ENCODE peak calls at places on chromosomes 7 and 10, in ten cellular contexts. One of them, this sample, is unnamed.

GRCh38 chr10:52312999-52313349 is 1.1 kb upstream of the DKK1 start:
- DNase-seq in breast epithelium: no peak
- DNase-seq in CD8-positive, alpha-beta T cell: no peak
- DNase-seq in H9: no peak
- DNase-seq in PC-3: no peak
- DNase-seq in lower lobe of right lung: no peak
- DNase-seq in pancreas: no peak
- DNase-seq in cardiac muscle cell: no peak
- DNase-seq in colonic mucosa: no peak
- DNase-seq in nephron progenitor cell: no peak
- DNase-seq in this sample: no peak

GRCh38 chr7:81690688-81691087 is 79.2 kb downstream of the HGF start:
- DNase-seq in CD8-positive, alpha-beta T cell: no peak
- DNase-seq in colonic mucosa: no peak
- DNase-seq in H9: no peak
- DNase-seq in nephron progenitor cell: no peak
- DNase-seq in pancreas: no peak
- DNase-seq in lower lobe of right lung: no peak
- DNase-seq in cardiac muscle cell: no peak
- DNase-seq in PC-3: no peak
- DNase-seq in breast epithelium: no peak
- DNase-seq in this sample: no peak

GRCh38 chr7:25952277-25953057 is 199.5 kb upstream of the NFE2L3 start:
- DNase-seq in lower lobe of right lung: no peak
- DNase-seq in pancreas: peak; percentile 86
- DNase-seq in CD8-positive, alpha-beta T cell: no peak
- DNase-seq in cardiac muscle cell: no peak
- DNase-seq in breast epithelium: no peak
- DNase-seq in H9: peak; percentile 34
- DNase-seq in nephron progenitor cell: peak; percentile 16
- DNase-seq in PC-3: no peak
- DNase-seq in colonic mucosa: no peak
- DNase-seq in this sample: peak; percentile 26

GRCh38 chr10:113103131-113103830 is 153.2 kb downstream of the TCF7L2 start:
- DNase-seq in colonic mucosa: no peak
- DNase-seq in PC-3: no peak
- DNase-seq in lower lobe of right lung: no peak
- DNase-seq in pancreas: no peak
- DNase-seq in cardiac muscle cell: no peak
- DNase-seq in breast epithelium: no peak
- DNase-seq in H9: no peak
- DNase-seq in CD8-positive, alpha-beta T cell: no peak
- DNase-seq in nephron progenitor cell: no peak
- DNase-seq in this sample: no peak

GRCh38 chr10:132061465-132062180 is 4.1 kb upstream of the JAKMIP3 start:
- DNase-seq in H9: no peak
- DNase-seq in nephron progenitor cell: no peak
- DNase-seq in lower lobe of right lung: no peak
- DNase-seq in CD8-positive, alpha-beta T cell: no peak
- DNase-seq in PC-3: no peak
- DNase-seq in colonic mucosa: no peak
- DNase-seq in breast epithelium: no peak
- DNase-seq in cardiac muscle cell: no peak
- DNase-seq in pancreas: no peak
- DNase-seq in this sample: no peak

GRCh38 chr7:107995184-107996071 is 7.5 kb downstream of the LAMB1 start:
- DNase-seq in PC-3: peak; percentile 91
- DNase-seq in cardiac muscle cell: peak; percentile 57
- DNase-seq in pancreas: no peak
- DNase-seq in lower lobe of right lung: no peak
- DNase-seq in nephron progenitor cell: peak; percentile 24
- DNase-seq in CD8-positive, alpha-beta T cell: no peak
- DNase-seq in colonic mucosa: no peak
- DNase-seq in H9: peak; percentile 65
- DNase-seq in breast epithelium: no peak
- DNase-seq in this sample: no peak

GRCh38 chr10:123402656-123403055 is 248.5 kb downstream of the BUB3 start:
- DNase-seq in breast epithelium: no peak
- DNase-seq in H9: no peak
- DNase-seq in nephron progenitor cell: no peak
- DNase-seq in PC-3: no peak
- DNase-seq in cardiac muscle cell: no peak
- DNase-seq in pancreas: no peak
- DNase-seq in colonic mucosa: no peak
- DNase-seq in lower lobe of right lung: no peak
- DNase-seq in CD8-positive, alpha-beta T cell: no peak
- DNase-seq in this sample: no peak

GRCh38 chr10:113897693-113898618 is 43.5 kb downstream of the NHLRC2 start:
- DNase-seq in cardiac muscle cell: peak; percentile 57
- DNase-seq in colonic mucosa: no peak
- DNase-seq in lower lobe of right lung: no peak
- DNase-seq in nephron progenitor cell: no peak
- DNase-seq in pancreas: no peak
- DNase-seq in PC-3: no peak
- DNase-seq in H9: no peak
- DNase-seq in CD8-positive, alpha-beta T cell: no peak
- DNase-seq in breast epithelium: no peak
- DNase-seq in this sample: no peak

GRCh38 chr10:110175406-110175805 is 32.0 kb upstream of the MXI1 start:
- DNase-seq in lower lobe of right lung: no peak
- DNase-seq in CD8-positive, alpha-beta T cell: no peak
- DNase-seq in breast epithelium: no peak
- DNase-seq in colonic mucosa: no peak
- DNase-seq in cardiac muscle cell: no peak
- DNase-seq in nephron progenitor cell: no peak
- DNase-seq in H9: no peak
- DNase-seq in PC-3: peak; percentile 10
- DNase-seq in pancreas: no peak
- DNase-seq in this sample: no peak

GRCh38 chr10:28381465-28381864 is 78.6 kb upstream of the MPP7 start:
- DNase-seq in nephron progenitor cell: no peak
- DNase-seq in pancreas: no peak
- DNase-seq in lower lobe of right lung: no peak
- DNase-seq in CD8-positive, alpha-beta T cell: no peak
- DNase-seq in H9: no peak
- DNase-seq in cardiac muscle cell: no peak
- DNase-seq in PC-3: no peak
- DNase-seq in breast epithelium: no peak
- DNase-seq in colonic mucosa: no peak
- DNase-seq in this sample: no peak

GRCh38 chr7:90626011-90626410 is 29.9 kb downstream of the CDK14 start:
- DNase-seq in colonic mucosa: no peak
- DNase-seq in lower lobe of right lung: no peak
- DNase-seq in pancreas: no peak
- DNase-seq in breast epithelium: no peak
- DNase-seq in CD8-positive, alpha-beta T cell: no peak
- DNase-seq in cardiac muscle cell: no peak
- DNase-seq in H9: no peak
- DNase-seq in PC-3: peak; percentile 52
- DNase-seq in nephron progenitor cell: no peak
- DNase-seq in this sample: no peak

GRCh38 chr7:90625562-90625961 is 29.4 kb downstream of the CDK14 start:
- DNase-seq in pancreas: peak; percentile 31
- DNase-seq in PC-3: peak; percentile 13
- DNase-seq in cardiac muscle cell: peak; percentile 96
- DNase-seq in nephron progenitor cell: no peak
- DNase-seq in breast epithelium: peak; percentile 23
- DNase-seq in lower lobe of right lung: no peak
- DNase-seq in H9: no peak
- DNase-seq in CD8-positive, alpha-beta T cell: no peak
- DNase-seq in colonic mucosa: peak; percentile 20
- DNase-seq in this sample: no peak

GRCh38 chr7:90631502-90631901 is 35.4 kb downstream of the CDK14 start:
- DNase-seq in CD8-positive, alpha-beta T cell: no peak
- DNase-seq in nephron progenitor cell: no peak
- DNase-seq in PC-3: no peak
- DNase-seq in cardiac muscle cell: no peak
- DNase-seq in breast epithelium: no peak
- DNase-seq in lower lobe of right lung: no peak
- DNase-seq in H9: no peak
- DNase-seq in colonic mucosa: no peak
- DNase-seq in pancreas: no peak
- DNase-seq in this sample: no peak

GRCh38 chr7:90625051-90625450 is 28.9 kb downstream of the CDK14 start:
- DNase-seq in nephron progenitor cell: no peak
- DNase-seq in PC-3: no peak
- DNase-seq in breast epithelium: no peak
- DNase-seq in cardiac muscle cell: no peak
- DNase-seq in H9: no peak
- DNase-seq in lower lobe of right lung: no peak
- DNase-seq in colonic mucosa: no peak
- DNase-seq in CD8-positive, alpha-beta T cell: no peak
- DNase-seq in pancreas: no peak
- DNase-seq in this sample: no peak

DNA sequence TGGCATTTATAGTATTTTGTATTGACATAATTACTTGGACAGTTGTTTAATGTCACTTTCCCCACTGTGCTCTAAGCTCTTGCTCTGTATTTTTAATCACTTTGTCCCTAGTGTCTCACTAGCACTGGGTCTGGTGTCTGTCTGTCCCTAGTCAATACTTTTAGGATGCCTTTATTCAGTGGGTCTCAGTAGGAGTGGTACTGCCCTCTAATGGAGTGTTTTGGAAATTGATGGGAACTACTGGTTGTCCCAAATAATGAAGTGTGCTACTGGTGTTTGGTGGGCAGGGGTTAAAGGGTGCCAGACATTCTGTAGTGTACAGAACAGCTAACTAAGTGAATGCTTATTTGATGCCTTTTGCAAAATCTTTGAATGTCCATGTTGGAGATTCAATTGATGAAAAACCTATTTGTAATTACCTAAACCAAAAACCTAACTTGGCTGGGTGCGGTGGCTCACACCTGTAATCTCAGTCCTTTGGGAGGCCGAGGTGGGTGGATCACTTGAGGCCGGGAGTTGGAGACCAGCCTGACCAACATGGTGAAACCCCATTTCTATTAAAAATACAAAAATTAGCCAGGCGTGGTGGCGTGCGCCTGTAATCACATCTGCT is 33.3 kb downstream of the CDK14 start:
- DNase-seq in colonic mucosa: peak; percentile 22
- DNase-seq in nephron progenitor cell: no peak
- DNase-seq in breast epithelium: no peak
- DNase-seq in pancreas: no peak
- DNase-seq in CD8-positive, alpha-beta T cell: no peak
- DNase-seq in H9: no peak
- DNase-seq in cardiac muscle cell: peak; percentile 62
- DNase-seq in lower lobe of right lung: no peak
- DNase-seq in PC-3: peak; percentile 80
- DNase-seq in this sample: peak; percentile 12
- TF ChIP-seq CTCF in colonic mucosa: peak; percentile 46
- TF ChIP-seq CTCF in nephron progenitor cell: peak; percentile 43
- TF ChIP-seq CTCF in breast epithelium: peak; percentile 43
- TF ChIP-seq CTCF in pancreas: peak; percentile 19
- TF ChIP-seq CTCF in CD8-positive, alpha-beta T cell: no peak
- TF ChIP-seq CTCF in H9: peak; percentile 78
- TF ChIP-seq CTCF in cardiac muscle cell: peak; percentile 72
- TF ChIP-seq CTCF in lower lobe of right lung: peak; percentile 71
- TF ChIP-seq CTCF in PC-3: peak; percentile 80
- TF ChIP-seq CTCF in this sample: peak; percentile 70

GRCh38 chr7:38451840-38452239 is 178.4 kb upstream of the TARP start:
- DNase-seq in nephron progenitor cell: no peak
- DNase-seq in pancreas: no peak
- DNase-seq in H9: no peak
- DNase-seq in breast epithelium: no peak
- DNase-seq in cardiac muscle cell: peak; percentile 26
- DNase-seq in CD8-positive, alpha-beta T cell: no peak
- DNase-seq in colonic mucosa: no peak
- DNase-seq in lower lobe of right lung: no peak
- DNase-seq in PC-3: peak; percentile 62
- DNase-seq in this sample: no peak
- TF ChIP-seq CTCF in nephron progenitor cell: no peak
- TF ChIP-seq CTCF in pancreas: no peak
- TF ChIP-seq CTCF in H9: peak; percentile 58
- TF ChIP-seq CTCF in breast epithelium: no peak
- TF ChIP-seq CTCF in cardiac muscle cell: peak; percentile 42
- TF ChIP-seq CTCF in CD8-positive, alpha-beta T cell: no peak
- TF ChIP-seq CTCF in colonic mucosa: no peak
- TF ChIP-seq CTCF in lower lobe of right lung: no peak
- TF ChIP-seq CTCF in PC-3: peak; percentile 57
- TF ChIP-seq CTCF in this sample: peak; percentile 46

DNA sequence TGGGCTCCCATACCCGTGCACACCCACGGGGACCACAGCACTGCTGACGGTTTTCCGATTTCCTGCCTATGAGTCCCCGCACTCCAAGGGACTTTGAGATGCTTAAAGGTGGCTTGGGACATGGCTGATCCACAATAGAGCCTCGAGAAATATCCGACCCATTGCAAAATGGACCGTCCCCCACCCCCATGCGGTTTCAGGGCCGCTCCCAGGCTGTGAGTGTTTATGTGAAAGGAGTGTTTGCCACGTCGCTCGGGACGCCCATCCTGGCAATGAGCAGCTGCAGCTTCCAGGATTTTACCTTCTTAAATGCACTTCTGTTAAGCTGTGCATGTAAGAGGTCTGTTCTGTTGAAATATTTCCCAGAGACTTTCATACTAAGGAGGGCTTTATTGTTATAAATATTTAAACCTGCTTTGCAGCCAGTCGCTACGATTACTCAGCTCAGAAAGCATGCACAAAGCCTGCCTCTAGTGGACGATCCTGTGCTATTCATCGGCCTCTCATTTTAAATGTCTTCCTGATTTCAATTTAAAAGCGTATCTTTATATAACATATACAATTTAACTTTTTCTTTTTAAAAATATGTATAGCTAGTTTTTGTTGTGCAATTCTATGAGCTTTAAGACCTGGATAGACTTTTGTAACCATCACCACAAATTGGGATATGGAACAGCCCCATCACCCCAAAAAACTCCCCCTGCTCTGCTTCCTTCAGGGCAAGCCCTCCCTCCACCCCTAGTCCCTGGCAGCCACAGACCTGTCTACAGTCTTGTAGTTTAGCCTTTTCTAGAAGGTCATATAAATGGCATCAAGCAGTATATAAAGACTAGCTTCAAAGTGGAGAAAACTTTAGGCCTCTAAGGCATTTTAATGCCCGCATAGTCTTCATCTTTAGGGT is 418.3 kb downstream of the PAXIP1 start:
- DNase-seq in breast epithelium: no peak
- DNase-seq in pancreas: no peak
- DNase-seq in H9: no peak
- DNase-seq in CD8-positive, alpha-beta T cell: no peak
- DNase-seq in cardiac muscle cell: peak; percentile 15
- DNase-seq in lower lobe of right lung: no peak
- DNase-seq in nephron progenitor cell: no peak
- DNase-seq in colonic mucosa: no peak
- DNase-seq in PC-3: peak; percentile 13
- DNase-seq in this sample: no peak
- TF ChIP-seq CTCF in breast epithelium: no peak
- TF ChIP-seq CTCF in pancreas: no peak
- TF ChIP-seq CTCF in H9: peak; percentile 81
- TF ChIP-seq CTCF in CD8-positive, alpha-beta T cell: no peak
- TF ChIP-seq CTCF in cardiac muscle cell: no peak
- TF ChIP-seq CTCF in lower lobe of right lung: peak; percentile 45
- TF ChIP-seq CTCF in nephron progenitor cell: peak; percentile 48
- TF ChIP-seq CTCF in colonic mucosa: no peak
- TF ChIP-seq CTCF in PC-3: peak; percentile 41
- TF ChIP-seq CTCF in this sample: peak; percentile 67

DNA sequence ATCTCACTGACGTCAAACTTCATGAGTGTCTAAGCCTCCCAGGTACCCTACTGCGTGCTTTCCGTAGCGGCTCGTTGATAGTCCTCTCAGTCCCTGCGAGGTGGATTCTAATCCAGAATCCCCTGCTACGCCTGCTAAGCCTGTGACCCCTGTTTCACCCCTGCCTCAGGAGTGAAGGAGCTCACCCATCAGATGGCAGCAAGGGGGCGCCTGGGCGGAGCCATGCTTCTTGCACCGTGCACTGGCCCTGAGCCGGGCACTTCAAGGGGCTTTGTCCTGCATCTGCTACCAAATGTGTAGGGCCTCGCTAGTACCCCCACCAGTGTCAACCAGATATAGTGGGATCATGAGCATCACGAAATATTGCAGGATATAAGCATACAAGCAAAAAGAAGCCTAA is 918 bp upstream of the STRA8 start:
- DNase-seq in lower lobe of right lung: no peak
- DNase-seq in CD8-positive, alpha-beta T cell: no peak
- DNase-seq in pancreas: no peak
- DNase-seq in breast epithelium: no peak
- DNase-seq in cardiac muscle cell: no peak
- DNase-seq in H9: peak; percentile 71
- DNase-seq in PC-3: no peak
- DNase-seq in nephron progenitor cell: peak; percentile 17
- DNase-seq in colonic mucosa: no peak
- DNase-seq in this sample: no peak
- TF ChIP-seq CTCF in lower lobe of right lung: no peak
- TF ChIP-seq CTCF in CD8-positive, alpha-beta T cell: no peak
- TF ChIP-seq CTCF in pancreas: no peak
- TF ChIP-seq CTCF in breast epithelium: no peak
- TF ChIP-seq CTCF in cardiac muscle cell: no peak
- TF ChIP-seq CTCF in H9: peak; percentile 68
- TF ChIP-seq CTCF in PC-3: peak; percentile 53
- TF ChIP-seq CTCF in nephron progenitor cell: no peak
- TF ChIP-seq CTCF in colonic mucosa: no peak
- TF ChIP-seq CTCF in this sample: peak; percentile 18

This sample was measured in neural crest cell.